ENCODE peak calls at places on chromosomes 7 and 10, in eight cellular contexts. Q, J, U, I, A, B, O and P are unnamed samples.

GRCh38 chr10:85916999-85917573 is 449.5 kb downstream of the GRID1 start:
- DNase-seq in Q (no peak), J (no peak), U (no peak), I (no peak), A (no peak), B (peak), O (no peak), P (no peak)

GRCh38 chr7:75650671-75651070 is 88.1 kb downstream of the HIP1 start:
- DNase-seq in Q (peak), J (no peak), U (no peak), I (peak), A (peak), B (no peak), O (no peak), P (no peak)

GRCh38 chr10:71435571-71436267 is 39.0 kb downstream of the CDH23 start:
- DNase-seq in Q (no peak), J (no peak), U (no peak), I (peak), A (peak), B (no peak), O (no peak), P (no peak)

GRCh38 chr7:73699370-73700069 is 16.1 kb downstream of the BUD23 start:
- DNase-seq in Q (no peak), J (no peak), U (no peak), I (no peak), A (no peak), B (no peak), O (no peak), P (no peak)

GRCh38 chr10:8600192-8600591 is 545.7 kb downstream of the GATA3 start:
- DNase-seq in Q (no peak), J (no peak), U (no peak), I (no peak), A (no peak), B (no peak), O (peak), P (no peak)

GRCh38 chr7:73645643-73646182 is 21.4 kb upstream of the MLXIPL start:
- DNase-seq in Q (no peak), J (no peak), U (no peak), I (no peak), A (no peak), B (no peak), O (no peak), P (no peak)

GRCh38 chr7:17871815-17872533 is 68.3 kb downstream of the SNX13 start:
- DNase-seq in Q (no peak), J (no peak), U (no peak), I (no peak), A (no peak), B (no peak), O (no peak), P (no peak)

GRCh38 chr10:29026802-29027201 is 262.1 kb upstream of the LYZL1 start:
- DNase-seq in Q (no peak), J (no peak), U (no peak), I (no peak), A (no peak), B (no peak), O (no peak), P (no peak)

GRCh38 chr10:67005981-67006380 is 80.1 kb downstream of the LRRTM3 start:
- DNase-seq in Q (no peak), J (no peak), U (no peak), I (no peak), A (no peak), B (no peak), O (no peak), P (no peak)

GRCh38 chr10:102704915-102705314 is 9.3 kb downstream of the ARL3 start:
- DNase-seq in Q (no peak), J (no peak), U (no peak), I (no peak), A (no peak), B (no peak), O (no peak), P (no peak)

GRCh38 chr7:47361746-47362215 is 220.1 kb downstream of the TNS3 start:
- DNase-seq in Q (peak), J (peak), U (no peak), I (peak), A (peak), B (peak), O (no peak), P (no peak)

GRCh38 chr7:100875356-100875751 is 451 bp downstream of the SRRT start:
- DNase-seq in Q (no peak), J (no peak), U (peak), I (no peak), A (no peak), B (no peak), O (no peak), P (peak)

GRCh38 chr10:75111906-75112703 is 649 bp downstream of the SAMD8 start:
- DNase-seq in Q (peak), J (peak), U (peak), I (peak), A (peak), B (peak), O (peak), P (peak)

GRCh38 chr7:102045681-102046372 is 228.4 kb downstream of the CUX1 start:
- DNase-seq in Q (no peak), J (no peak), U (no peak), I (no peak), A (no peak), B (no peak), O (no peak), P (no peak)
- TF ChIP-seq POLR2A in Q (no peak), J (no peak), U (no peak), I (no peak), A (no peak), B (no peak), O (no peak), P (no peak)

GRCh38 chr10:7090529-7090928 is 320.3 kb downstream of the SFMBT2 start:
- DNase-seq in Q (no peak), J (no peak), U (peak), I (no peak), A (no peak), B (no peak), O (no peak), P (no peak)
- TF ChIP-seq POLR2A in Q (no peak), J (no peak), U (no peak), I (no peak), A (no peak), B (no peak), O (no peak), P (no peak)

GRCh38 chr7:32891800-32892520 is 400 bp upstream of the KBTBD2 start:
- DNase-seq in Q (peak), J (peak), U (peak), I (peak), A (peak), B (peak), O (peak), P (peak)
- TF ChIP-seq POLR2A in Q (peak), J (peak), U (peak), I (peak), A (peak), B (peak), O (peak), P (peak)

GRCh38 chr10:133123050-133123745 is 35.5 kb downstream of the ADGRA1 start:
- DNase-seq in Q (no peak), J (no peak), U (no peak), I (no peak), A (no peak), B (no peak), O (no peak), P (no peak)

GRCh38 chr10:133125901-133126300 is 34.1 kb upstream of the KNDC1 start:
- DNase-seq in Q (no peak), J (no peak), U (no peak), I (no peak), A (no peak), B (no peak), O (no peak), P (no peak)

GRCh38 chr10:133123746-133124356 is 36.1 kb downstream of the ADGRA1 start:
- DNase-seq in Q (no peak), J (no peak), U (no peak), I (no peak), A (no peak), B (no peak), O (no peak), P (no peak)

GRCh38 chr10:133126431-133127290 is 33.4 kb upstream of the KNDC1 start:
- DNase-seq in Q (no peak), J (no peak), U (peak), I (no peak), A (peak), B (no peak), O (no peak), P (no peak)

GRCh38 chr10:133124357-133125211 is 35.4 kb upstream of the KNDC1 start:
- DNase-seq in Q (no peak), J (no peak), U (no peak), I (no peak), A (peak), B (no peak), O (peak), P (peak)
- TF ChIP-seq POLR2A in Q (no peak), J (no peak), U (no peak), I (no peak), A (no peak), B (no peak), O (no peak), P (no peak)

GRCh38 chr7:129224251-129225205 is at the start of gene AHCYL2:
- DNase-seq in Q (peak), J (peak), U (peak), I (peak), A (peak), B (peak), O (peak), P (peak)
- TF ChIP-seq POLR2A in Q (peak), J (peak), U (no peak), I (peak), A (peak), B (no peak), O (peak), P (peak)

GRCh38 chr7:27172823-27173411 is 1.2 kb downstream of the HOXA10 start:
- DNase-seq in Q (peak), J (no peak), U (peak), I (no peak), A (peak), B (no peak), O (peak), P (no peak)
- TF ChIP-seq POLR2A in Q (peak), J (peak), U (peak), I (no peak), A (peak), B (no peak), O (no peak), P (no peak)

GRCh38 chr7:99457646-99458493 is 8.1 kb downstream of the ATP5MF start:
- DNase-seq in Q (no peak), J (no peak), U (no peak), I (no peak), A (no peak), B (no peak), O (no peak), P (no peak)

GRCh38 chr7:99456288-99456687 is 9.7 kb downstream of the ATP5MF start:
- DNase-seq in Q (no peak), J (no peak), U (no peak), I (no peak), A (no peak), B (no peak), O (no peak), P (no peak)

GRCh38 chr7:99453105-99453504 is 12.9 kb downstream of the ATP5MF start:
- DNase-seq in Q (no peak), J (no peak), U (no peak), I (no peak), A (no peak), B (no peak), O (no peak), P (no peak)

GRCh38 chr7:99457050-99457645 is 8.8 kb downstream of the ATP5MF start:
- DNase-seq in Q (no peak), J (no peak), U (no peak), I (no peak), A (no peak), B (no peak), O (no peak), P (no peak)

DNA sequence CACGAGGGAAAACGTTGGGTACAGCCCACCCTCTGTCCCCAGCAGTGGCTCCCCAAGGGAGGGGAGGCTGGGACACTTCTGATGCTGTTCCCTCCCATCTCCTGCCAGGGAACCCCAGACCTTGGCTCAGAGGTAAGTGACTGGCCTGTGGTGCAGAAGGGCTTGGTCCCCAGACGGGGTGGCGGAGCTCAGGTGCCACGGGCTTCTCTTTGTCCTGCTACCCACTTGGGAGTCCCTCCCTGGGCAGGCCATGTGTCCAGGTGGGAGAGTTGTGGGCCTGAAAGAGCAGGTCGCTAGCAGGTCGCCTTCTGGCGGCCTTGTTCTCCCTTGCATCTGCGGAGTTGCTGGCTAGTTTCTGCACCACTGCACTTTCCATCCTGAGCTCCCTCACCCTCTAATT is 10.1 kb downstream of the ATP5MF start:
- DNase-seq in Q (no peak), J (no peak), U (no peak), I (no peak), A (no peak), B (no peak), O (no peak), P (no peak)
- TF ChIP-seq POLR2A in Q (no peak), J (no peak), U (no peak), I (no peak), A (no peak), B (no peak), O (no peak), P (peak)